ENCODE peak calls at places on chromosomes 16 and 17, in four cellular contexts. T, L, B and D are unnamed samples.

GRCh38 chr16:49457196-49457595 is 83.6 kb downstream of the C16orf78 start:
- DNase-seq in T (no peak), L (no peak), B (no peak), D (no peak)

GRCh38 chr16:89586853-89587252 is 11.3 kb downstream of the CPNE7 start:
- DNase-seq in T (no peak), L (no peak), B (no peak), D (no peak)

GRCh38 chr16:35737076-35737475 is 2277.7 kb downstream of the TP53TG3F start:
- DNase-seq in T (no peak), L (no peak), B (no peak), D (no peak)

GRCh38 chr17:33291248-33292183 is 1.6 kb downstream of the ASIC2 start:
- DNase-seq in T (peak), L (no peak), B (no peak), D (no peak)

GRCh38 chr17:49151996-49152395 is 19.4 kb downstream of the B4GALNT2 start:
- DNase-seq in T (no peak), L (no peak), B (no peak), D (no peak)

GRCh38 chr17:1244606-1245012 is 25.6 kb upstream of the BHLHA9 start:
- DNase-seq in T (no peak), L (no peak), B (no peak), D (no peak)

GRCh38 chr16:87343753-87344050 is 26.5 kb upstream of the C16orf95 start:
- DNase-seq in T (no peak), L (no peak), B (no peak), D (no peak)

GRCh38 chr17:66302761-66303626 is 581 bp downstream of the PRKCA start:
- DNase-seq in T (peak), L (peak), B (no peak), D (peak)

GRCh38 chr17:77076046-77076882 is 64.5 kb upstream of the SEC14L1 start:
- DNase-seq in T (no peak), L (no peak), B (no peak), D (no peak)

GRCh38 chr16:28844226-28844885 is 1.8 kb downstream of the TUFM start:
- DNase-seq in T (no peak), L (no peak), B (no peak), D (no peak)

GRCh38 chr17:41734139-41734948 is at the start of gene HAP1:
- DNase-seq in T (no peak), L (peak), B (no peak), D (no peak)

GRCh38 chr16:69187891-69188451 is 1.0 kb downstream of the SNTB2 start:
- DNase-seq in T (no peak), L (peak), B (no peak), D (peak)

GRCh38 chr17:38315497-38315896 is 18.5 kb downstream of the MRPL45 start:
- DNase-seq in T (no peak), L (no peak), B (no peak), D (no peak)

GRCh38 chr16:67562526-67562917 is at the start of gene CTCF:
- DNase-seq in T (no peak), L (peak), B (peak), D (peak)

GRCh38 chr17:8173871-8174322 is 2.3 kb downstream of the TMEM107 start:
- DNase-seq in T (no peak), L (no peak), B (no peak), D (no peak)

GRCh38 chr16:23496826-23497542 is 13.3 kb downstream of the GGA2 start:
- DNase-seq in T (no peak), L (peak), B (no peak), D (no peak)

GRCh38 chr16:87443031-87443430 is 49.8 kb downstream of the ZCCHC14 start:
- DNase-seq in T (no peak), L (no peak), B (no peak), D (no peak)

GRCh38 chr17:8912060-8912981 is 44.8 kb upstream of the PIK3R6 start:
- DNase-seq in T (no peak), L (no peak), B (no peak), D (no peak)

GRCh38 chr17:67262420-67262819 is 17.4 kb upstream of the HELZ start:
- DNase-seq in T (no peak), L (no peak), B (no peak), D (no peak)

GRCh38 chr17:19457046-19457445 is 46.0 kb downstream of the RNF112 start:
- DNase-seq in T (no peak), L (no peak), B (no peak), D (no peak)

GRCh38 chr16:48556913-48557351 is 53.0 kb downstream of the N4BP1 start:
- DNase-seq in T (no peak), L (no peak), B (peak), D (no peak)

GRCh38 chr17:28532063-28532960 is 20.1 kb downstream of the UNC119 start:
- DNase-seq in T (no peak), L (no peak), B (no peak), D (no peak)

GRCh38 chr16:87431926-87432325 is 39.8 kb downstream of the MAP1LC3B start:
- DNase-seq in T (no peak), L (no peak), B (no peak), D (no peak)

GRCh38 chr17:6507535-6507934 is 48.8 kb downstream of the PITPNM3 start:
- DNase-seq in T (no peak), L (no peak), B (peak), D (peak)

GRCh38 chr16:6629110-6629509 is 703.5 kb upstream of the RBFOX1 start:
- DNase-seq in T (no peak), L (peak), B (no peak), D (no peak)

GRCh38 chr17:58006563-58006923 is 503 bp downstream of the SRSF1 start:
- DNase-seq in T (no peak), L (peak), B (peak), D (peak)

GRCh38 chr16:23182675-23183485 is at the start of gene SCNN1G:
- DNase-seq in T (peak), L (no peak), B (no peak), D (no peak)

GRCh38 chr16:11133344-11133921 is 122.6 kb downstream of the SOCS1 start:
- DNase-seq in T (no peak), L (peak), B (peak), D (peak)

GRCh38 chr17:58153046-58153445 is 4.9 kb downstream of the OR4D1 start:
- DNase-seq in T (no peak), L (no peak), B (no peak), D (no peak)

GRCh38 chr16:19856120-19856519 is 28.5 kb downstream of the GPRC5B start:
- DNase-seq in T (no peak), L (no peak), B (no peak), D (no peak)

GRCh38 chr16:85367485-85367884 is 245.6 kb upstream of the GSE1 start:
- DNase-seq in T (no peak), L (no peak), B (no peak), D (no peak)

GRCh38 chr17:45405250-45406086 is 27.2 kb downstream of the ARHGAP27 start:
- DNase-seq in T (no peak), L (no peak), B (no peak), D (no peak)

GRCh38 chr17:34306466-34306865 is 12.8 kb upstream of the CCL8 start:
- DNase-seq in T (no peak), L (no peak), B (no peak), D (no peak)

GRCh38 chr16:53785044-53785443 is 81.1 kb downstream of the FTO start:
- DNase-seq in T (no peak), L (no peak), B (no peak), D (no peak)

GRCh38 chr17:33328129-33328528 is 35.0 kb upstream of the ASIC2 start:
- DNase-seq in T (no peak), L (no peak), B (no peak), D (no peak)

DNA sequence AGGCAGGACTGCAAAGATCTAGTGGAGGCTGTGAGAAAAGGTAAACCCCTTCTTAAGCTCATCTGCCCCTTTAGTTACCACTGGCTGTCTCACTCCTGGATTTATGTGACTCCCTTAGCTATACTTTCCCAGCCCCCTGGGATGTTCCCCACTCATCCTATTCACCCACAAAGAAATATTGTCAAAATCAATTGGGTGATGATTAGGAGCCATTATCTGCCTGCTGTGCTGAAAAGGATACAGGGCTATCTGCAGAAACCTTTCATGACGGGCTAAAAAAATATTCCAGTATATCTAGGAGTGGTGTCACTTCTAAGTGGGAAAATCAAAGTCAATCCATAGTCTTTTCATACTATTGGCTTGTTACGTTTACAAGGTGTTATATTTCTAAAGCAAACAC is 8.0 kb upstream of the GNAO1 start:
- DNase-seq in T (no peak), L (no peak), B (no peak), D (no peak)
- TF ChIP-seq POLR2AphosphoS5 in T (no peak), L (no peak), B (no peak), D (no peak)

DNA sequence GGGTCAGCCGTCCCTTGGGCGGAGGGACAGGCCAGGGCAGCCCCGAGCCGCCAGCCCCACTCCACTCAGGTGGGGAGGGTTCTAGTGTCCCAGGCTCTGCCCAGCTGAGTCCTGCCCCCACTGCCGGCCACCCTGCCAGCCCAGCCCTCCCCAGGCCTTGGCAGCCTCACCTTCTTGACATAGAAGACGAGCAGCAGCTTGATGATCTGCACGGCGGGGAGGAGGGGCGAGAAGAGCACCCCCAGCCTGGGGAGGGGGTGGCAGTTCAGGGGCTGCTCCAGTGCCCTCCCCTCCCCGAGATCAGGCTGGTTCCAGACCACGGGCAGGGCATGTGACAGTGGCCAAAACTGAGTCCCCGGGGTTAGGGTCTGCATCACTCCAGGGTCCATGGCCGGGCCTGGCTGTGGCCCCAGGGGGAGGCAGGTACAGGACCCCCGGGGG is 9.7 kb downstream of the TMC6 start:
- DNase-seq in T (no peak), L (no peak), B (no peak), D (no peak)
- TF ChIP-seq POLR2AphosphoS5 in T (no peak), L (no peak), B (no peak), D (no peak)

GRCh38 chr17:40556198-40556661 is 9.0 kb downstream of the CCR7 start:
- DNase-seq in T (no peak), L (no peak), B (no peak), D (no peak)

GRCh38 chr17:40558300-40558584 is 7.0 kb downstream of the CCR7 start:
- DNase-seq in T (no peak), L (no peak), B (no peak), D (no peak)

GRCh38 chr17:40555296-40556190 is 9.7 kb downstream of the CCR7 start:
- DNase-seq in T (no peak), L (no peak), B (no peak), D (no peak)

GRCh38 chr17:40557531-40558299 is 7.6 kb downstream of the CCR7 start:
- DNase-seq in T (no peak), L (no peak), B (no peak), D (no peak)

GRCh38 chr17:40556884-40557414 is 8.3 kb downstream of the CCR7 start:
- DNase-seq in T (no peak), L (no peak), B (no peak), D (no peak)
- TF ChIP-seq POLR2AphosphoS5 in T (peak), L (no peak), B (no peak), D (no peak)

GRCh38 chr17:35536664-35537160 is 766 bp downstream of the SLFN12L start:
- DNase-seq in T (no peak), L (no peak), B (no peak), D (no peak)

GRCh38 chr17:35534694-35535093 is 2.8 kb downstream of the SLFN12L start:
- DNase-seq in T (no peak), L (no peak), B (no peak), D (no peak)

GRCh38 chr17:35540589-35541404 is 3.3 kb upstream of the SLFN12L start:
- DNase-seq in T (no peak), L (no peak), B (no peak), D (peak)

GRCh38 chr17:35539659-35540026 is 2.2 kb upstream of the SLFN12L start:
- DNase-seq in T (no peak), L (no peak), B (no peak), D (no peak)

DNA sequence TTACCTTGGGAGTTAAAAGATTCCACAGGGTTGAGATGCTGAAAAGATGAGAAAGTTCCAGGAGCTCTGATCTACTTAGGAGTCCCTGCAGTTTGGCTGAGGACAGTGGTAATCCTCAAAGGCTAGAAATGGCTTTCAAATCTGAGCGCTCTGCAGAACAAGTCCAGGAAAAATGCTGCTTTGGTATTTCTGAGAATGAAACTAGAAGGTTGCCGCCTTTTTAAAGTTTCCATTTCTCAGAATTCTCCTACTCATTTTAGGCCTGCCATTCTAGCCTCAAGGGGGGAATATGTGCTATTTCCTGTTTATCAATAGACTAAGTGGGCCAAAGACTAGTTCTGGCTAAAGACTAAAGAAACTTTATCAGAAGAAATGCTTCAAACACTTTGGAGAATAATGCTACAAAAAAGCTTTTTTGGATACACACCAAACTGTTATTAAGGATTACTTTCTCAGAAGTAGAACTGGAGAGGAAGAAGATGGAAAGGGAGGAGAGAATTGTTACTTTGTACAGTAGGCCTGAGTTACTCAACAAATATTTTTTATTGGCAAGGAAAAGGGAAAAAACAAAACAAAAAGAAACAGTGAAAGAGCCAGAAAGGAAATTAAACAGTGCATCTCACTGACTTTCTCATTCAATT is at the start of gene SLFN12L:
- DNase-seq in T (no peak), L (no peak), B (no peak), D (no peak)
- TF ChIP-seq POLR2AphosphoS5 in T (no peak), L (no peak), B (no peak), D (no peak)